ENCODE peak calls at places on chromosome 9, in ten cellular contexts. C, G, W, V, Y, I, X, B, O and S are unnamed samples. For H3K4me1, the result is how much of the 10 kb centered on the place peaks cover.

GRCh38 chr9:88992556-88992955 is 1.3 kb downstream of the S1PR3 start:
- DNase-seq in C (no peak), G (no peak), W (no peak), V (peak), Y (no peak), I (peak), X (no peak), B (no peak), O (no peak), S (no peak)

GRCh38 chr9:128124873-128125574 is 2.5 kb downstream of the PTGES2 start:
- DNase-seq in C (peak), G (peak), W (peak), V (peak), Y (peak), I (peak), X (peak), B (peak), O (no peak), S (peak)

GRCh38 chr9:110089681-110090370 is 118.1 kb downstream of the C9orf152 start:
- DNase-seq in C (no peak), G (no peak), W (no peak), V (no peak), Y (peak), I (no peak), X (no peak), B (no peak), O (no peak), S (no peak)

GRCh38 chr9:113376634-113377531 is at the start of gene HDHD3:
- DNase-seq in C (peak), G (peak), W (peak), V (peak), Y (peak), I (peak), X (peak), B (peak), O (peak), S (peak)

GRCh38 chr9:101264727-101265126 is 120.1 kb downstream of the BAAT start:
- DNase-seq in C (no peak), G (no peak), W (no peak), V (no peak), Y (no peak), I (no peak), X (no peak), B (no peak), O (no peak), S (no peak)

GRCh38 chr9:880725-881124 is 39.2 kb downstream of the DMRT1 start:
- DNase-seq in C (no peak), G (no peak), W (no peak), V (no peak), Y (no peak), I (no peak), X (no peak), B (no peak), O (no peak), S (no peak)

GRCh38 chr9:137054932-137055384 is 1.1 kb upstream of the ENTPD2 start:
- DNase-seq in C (no peak), G (no peak), W (no peak), V (no peak), Y (no peak), I (no peak), X (no peak), B (peak), O (no peak), S (no peak)

GRCh38 chr9:4875559-4875958 is 82.8 kb downstream of the RCL1 start:
- DNase-seq in C (no peak), G (no peak), W (no peak), V (no peak), Y (no peak), I (no peak), X (no peak), B (no peak), O (no peak), S (no peak)

GRCh38 chr9:8457050-8457449 is 657.5 kb upstream of the DMAC1 start:
- DNase-seq in C (no peak), G (no peak), W (no peak), V (no peak), Y (no peak), I (no peak), X (no peak), B (no peak), O (no peak), S (no peak)

GRCh38 chr9:21455320-21455719 is 15.1 kb downstream of the IFNA1 start:
- DNase-seq in C (no peak), G (peak), W (no peak), V (no peak), Y (no peak), I (peak), X (no peak), B (no peak), O (no peak), S (no peak)

GRCh38 chr9:70165006-70165602 is 93.7 kb upstream of the SMC5 start:
- DNase-seq in C (no peak), G (no peak), W (no peak), V (no peak), Y (no peak), I (no peak), X (peak), B (no peak), O (no peak), S (no peak)

GRCh38 chr9:90326219-90326618 is 316.4 kb downstream of the DIRAS2 start:
- DNase-seq in C (no peak), G (no peak), W (no peak), V (no peak), Y (no peak), I (peak), X (no peak), B (no peak), O (no peak), S (no peak)

GRCh38 chr9:76374702-76375543 is 19.3 kb downstream of the RFK start:
- DNase-seq in C (peak), G (peak), W (peak), V (peak), Y (peak), I (peak), X (no peak), B (peak), O (no peak), S (peak)

GRCh38 chr9:98607787-98608186 is 100.9 kb downstream of the GABBR2 start:
- DNase-seq in C (no peak), G (no peak), W (no peak), V (no peak), Y (no peak), I (peak), X (no peak), B (no peak), O (no peak), S (no peak)

GRCh38 chr9:96135904-96136303 is 166.1 kb downstream of the HSD17B3 start:
- DNase-seq in C (no peak), G (no peak), W (no peak), V (no peak), Y (no peak), I (no peak), X (no peak), B (no peak), O (no peak), S (no peak)

GRCh38 chr9:110031511-110032173 is 176.3 kb downstream of the C9orf152 start:
- DNase-seq in C (no peak), G (no peak), W (no peak), V (no peak), Y (no peak), I (peak), X (no peak), B (no peak), O (no peak), S (no peak)

GRCh38 chr9:1458503-1458902 is 408.3 kb downstream of the DMRT2 start:
- DNase-seq in C (no peak), G (no peak), W (no peak), V (no peak), Y (no peak), I (peak), X (no peak), B (no peak), O (no peak), S (no peak)

GRCh38 chr9:35705372-35705771 is 15.6 kb upstream of the TPM2 start:
- DNase-seq in C (no peak), G (no peak), W (no peak), V (no peak), Y (no peak), I (no peak), X (no peak), B (no peak), O (no peak), S (peak)

GRCh38 chr9:33022303-33022702 is 2.8 kb upstream of the DNAJA1 start:
- DNase-seq in C (no peak), G (no peak), W (no peak), V (no peak), Y (no peak), I (no peak), X (no peak), B (no peak), O (no peak), S (no peak)

GRCh38 chr9:95411211-95411892 is 93.8 kb upstream of the FANCC start:
- DNase-seq in C (no peak), G (no peak), W (no peak), V (no peak), Y (no peak), I (no peak), X (no peak), B (no peak), O (no peak), S (no peak)

DNA sequence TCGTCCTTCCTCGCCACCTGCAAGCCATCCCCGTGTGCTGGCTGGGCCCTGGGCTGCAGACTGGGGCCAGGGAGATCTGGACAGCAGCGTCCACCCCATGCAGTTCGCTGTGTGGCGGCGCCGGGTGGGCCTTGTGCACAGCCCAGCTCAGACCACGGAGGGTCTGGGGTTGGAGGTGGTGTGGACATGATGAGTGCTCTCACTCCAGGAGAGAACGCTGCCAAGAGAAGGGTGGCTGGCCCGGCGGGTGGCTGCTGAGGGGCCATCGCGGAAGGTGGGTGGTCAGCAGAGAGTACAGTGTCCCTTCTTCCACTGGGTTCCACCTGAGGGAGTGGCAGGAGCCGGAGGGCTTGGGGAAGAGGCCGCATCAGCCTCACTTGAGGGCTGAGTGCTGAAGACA is 44.4 kb downstream of the RXRA start:
- DNase-seq in C (no peak), G (no peak), W (no peak), V (no peak), Y (no peak), I (no peak), X (no peak), B (no peak), O (no peak), S (no peak)
- H3K27ac ChIP-seq in C (peak), G (no peak), W (peak), V (peak), Y (peak), I (no peak), X (no peak), B (peak), O (peak), S (no peak)

DNA sequence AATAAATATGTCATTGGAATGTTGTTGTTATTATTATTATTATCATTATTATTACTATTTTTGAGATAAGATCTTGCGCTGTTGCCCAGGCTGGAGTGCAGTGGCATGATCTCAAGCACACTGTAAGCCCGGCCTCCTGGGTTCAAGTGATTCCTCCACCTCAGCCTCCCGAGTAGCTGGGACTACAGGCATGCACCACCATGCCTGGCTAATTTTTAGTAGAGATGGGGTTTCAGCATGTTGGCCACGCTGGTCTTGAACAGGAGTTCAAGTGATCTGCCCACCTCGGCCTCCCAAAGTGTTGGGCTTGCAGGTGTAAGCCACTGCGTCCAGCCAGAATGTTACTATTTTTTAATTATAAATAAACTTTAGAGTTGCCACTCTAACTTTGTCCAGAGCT is 14.4 kb downstream of the ZNF462 start:
- DNase-seq in C (no peak), G (no peak), W (no peak), V (no peak), Y (no peak), I (no peak), X (no peak), B (no peak), O (no peak), S (no peak)
- H3K4me1 ChIP-seq in C (half or more), G (under half), W (half or more), V (under half), Y (half or more), I (under half), X (under half), B (under half), O (half or more), S (under half)

GRCh38 chr9:83800236-83801033 is 17.1 kb downstream of the GKAP1 start:
- DNase-seq in C (no peak), G (no peak), W (no peak), V (no peak), Y (no peak), I (no peak), X (no peak), B (no peak), O (no peak), S (no peak)
- H3K27ac ChIP-seq in C (no peak), G (no peak), W (no peak), V (no peak), Y (no peak), I (no peak), X (no peak), B (no peak), O (no peak), S (no peak)

GRCh38 chr9:92735907-92736600 is 28.6 kb downstream of the BICD2 start:
- DNase-seq in C (no peak), G (no peak), W (no peak), V (no peak), Y (no peak), I (no peak), X (no peak), B (peak), O (no peak), S (no peak)
- H3K4me1 ChIP-seq in C (under half), G (under half), W (half or more), V (half or more), Y (half or more), I (under half), X (under half), B (under half), O (half or more), S (under half)

DNA sequence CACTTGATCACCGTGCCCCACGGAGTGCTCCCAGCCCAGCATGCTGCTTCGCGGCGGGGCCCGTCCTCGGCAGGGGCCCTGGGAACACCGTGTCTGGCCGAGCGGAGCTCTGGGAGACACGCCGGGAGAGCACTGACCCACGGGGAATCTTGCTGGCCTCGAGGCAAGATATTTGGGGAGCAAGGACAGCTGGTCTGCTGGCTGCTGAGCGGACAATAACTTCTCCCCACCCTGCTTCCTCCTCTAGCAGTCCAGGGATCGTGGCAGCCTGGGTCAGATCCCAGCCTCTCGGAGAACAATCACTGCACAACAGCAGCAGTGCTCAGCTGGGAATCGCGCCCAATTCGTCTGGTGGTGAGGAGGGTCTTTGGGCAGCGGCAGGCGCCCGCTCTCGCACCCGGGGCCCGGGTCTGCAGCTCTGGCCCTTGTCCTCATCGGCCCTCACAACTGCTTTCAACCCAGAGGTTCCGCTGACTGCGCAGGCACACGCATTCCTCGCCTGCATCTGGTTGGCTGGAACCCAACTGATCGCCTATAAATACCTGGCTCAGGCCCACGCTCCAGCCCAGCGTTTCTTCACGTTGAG is 43.4 kb downstream of the DBH start:
- DNase-seq in C (peak), G (no peak), W (peak), V (no peak), Y (peak), I (no peak), X (no peak), B (no peak), O (no peak), S (peak)
- H3K27ac ChIP-seq in C (no peak), G (peak), W (peak), V (no peak), Y (peak), I (no peak), X (no peak), B (no peak), O (no peak), S (no peak)